ENCODE peak calls at places on chromosome 12, in nine cellular contexts. X is A549, J is transverse colon, P is IMR-90, T is esophagus squamous epithelium, W is esophagus muscularis mucosa, M is uterus, Z is body of pancreas, B is H1. Q is an unnamed sample.

GRCh38 chr12:130872179-130873096 is 572 bp downstream of the RAN start:
- DNase-seq in B (no peak), P (no peak), Z (peak; percentile 34), J (peak; percentile 37), M (no peak), T (no peak), W (no peak), X (peak; percentile 46), Q (peak; percentile 39)

GRCh38 chr12:49538740-49539403 is at the start of gene KCNH3:
- DNase-seq in Z (peak; percentile 83), P (peak; percentile 41), J (peak; percentile 88), B (no peak), W (no peak), X (peak; percentile 71), T (peak; percentile 28), M (peak; percentile 67), Q (peak; percentile 88)

GRCh38 chr12:83866477-83866876 is 1046.1 kb downstream of the SLC6A15 start:
- DNase-seq in B (no peak), T (no peak), X (no peak), W (no peak), M (no peak), J (no peak), Z (no peak), P (no peak), Q (no peak)

GRCh38 chr12:104605685-104606084 is 148.9 kb downstream of the CHST11 start:
- DNase-seq in T (no peak), W (peak; percentile 94), X (peak; percentile 20), B (no peak), P (no peak), Z (no peak), J (peak; percentile 34), M (peak; percentile 46), Q (peak; percentile 70)

GRCh38 chr12:2449586-2449985 is 345.2 kb upstream of the FKBP4 start:
- DNase-seq in Z (no peak), J (no peak), B (no peak), X (no peak), W (no peak), T (no peak), M (no peak), P (no peak), Q (no peak)

GRCh38 chr12:38905480-38906351 is at the start of gene CPNE8:
- DNase-seq in B (no peak), X (peak; percentile 87), J (peak; percentile 84), T (peak; percentile 30), Z (peak; percentile 66), W (peak; percentile 97), P (no peak), M (peak; percentile 87), Q (peak; percentile 89)

GRCh38 chr12:130661501-130662255 is 54.4 kb downstream of the RIMBP2 start:
- DNase-seq in W (no peak), B (no peak), P (no peak), X (peak; percentile 14), Z (no peak), M (no peak), T (no peak), J (no peak), Q (no peak)

GRCh38 chr12:65170245-65170881 is 980 bp downstream of the LEMD3 start:
- DNase-seq in M (peak; percentile 24), P (peak; percentile 38), Z (peak; percentile 54), J (peak; percentile 88), W (peak; percentile 92), X (peak; percentile 55), T (no peak), B (peak; percentile 9), Q (peak; percentile 65)

GRCh38 chr12:53187145-53187899 is 6.6 kb upstream of the CSAD start:
- DNase-seq in J (no peak), W (no peak), X (no peak), Z (no peak), M (peak; percentile 6), T (no peak), P (no peak), B (no peak), Q (no peak)

GRCh38 chr12:2688381-2688881 is 106.3 kb upstream of the FKBP4 start:
- DNase-seq in W (peak; percentile 81), M (no peak), J (no peak), X (no peak), T (no peak), Z (no peak), B (no peak), P (no peak), Q (no peak)

GRCh38 chr12:115166698-115167315 is 482.8 kb upstream of the TBX3 start:
- DNase-seq in M (no peak), W (peak; percentile 66), B (no peak), T (no peak), P (peak; percentile 47), Z (no peak), X (peak; percentile 20), J (no peak), Q (no peak)

GRCh38 chr12:31325524-31325875 is 450 bp downstream of the SINHCAF start:
- DNase-seq in T (no peak), J (no peak), M (peak; percentile 40), B (no peak), X (peak; percentile 19), Z (peak; percentile 40), W (no peak), P (no peak), Q (peak; percentile 28)

GRCh38 chr12:39620664-39621658 is 1.4 kb upstream of the ABCD2 start:
- DNase-seq in J (peak; percentile 16), Z (no peak), P (no peak), T (no peak), M (no peak), X (no peak), B (no peak), W (no peak), Q (no peak)

GRCh38 chr12:254912-255311 is 7.7 kb downstream of the SLC6A13 start:
- DNase-seq in P (no peak), M (no peak), J (no peak), X (no peak), T (no peak), Z (no peak), B (no peak), W (peak; percentile 68), Q (no peak)

GRCh38 chr12:1779783-1780182 is 40.6 kb upstream of the LRTM2 start:
- DNase-seq in X (no peak), M (no peak), J (no peak), B (no peak), P (peak; percentile 75), W (no peak), T (no peak), Z (no peak), Q (no peak)

GRCh38 chr12:58298793-58299192 is 357.4 kb downstream of the ATP23 start:
- DNase-seq in W (no peak), X (no peak), T (no peak), J (no peak), M (no peak), B (no peak), Z (no peak), P (no peak), Q (no peak)

GRCh38 chr12:80778005-80778541 is 61.4 kb downstream of the MYF5 start:
- DNase-seq in W (no peak), T (no peak), Z (peak; percentile 58), J (peak; percentile 39), P (peak; percentile 94), M (peak; percentile 32), X (peak; percentile 55), B (no peak), Q (peak; percentile 57)
- TF ChIP-seq POLR2A in W (no peak), T (no peak), Z (no peak), J (no peak), P (no peak), M (no peak), X (no peak), B (no peak), Q (no peak)

DNA sequence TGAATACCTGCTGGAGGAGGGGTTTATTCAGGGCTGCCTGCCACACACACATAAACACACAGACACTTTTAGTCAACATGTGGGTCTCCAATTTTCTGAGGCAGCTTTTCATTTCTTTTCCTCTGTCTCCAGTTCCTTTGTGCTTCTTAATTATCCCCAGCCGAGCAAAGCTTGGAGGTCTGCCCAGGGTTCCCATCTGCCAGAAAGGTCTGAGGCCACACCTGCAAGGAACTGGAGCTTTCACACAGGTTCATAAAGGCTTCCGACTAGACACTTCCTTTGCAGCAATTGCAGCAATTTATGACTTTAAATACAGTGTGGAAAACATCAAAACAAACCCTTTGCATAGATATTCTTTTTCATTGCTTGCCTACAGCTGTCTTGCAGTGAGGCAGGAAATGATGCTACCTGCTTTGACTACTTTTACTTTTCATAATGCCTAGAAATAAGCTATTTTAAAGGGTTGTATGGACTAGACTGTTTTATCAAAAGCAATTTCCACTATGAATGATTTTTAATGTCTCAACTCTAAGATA is 1318.9 kb downstream of the AACS start:
- DNase-seq in W (no peak), T (no peak), B (no peak), Z (peak; percentile 89), M (no peak), P (no peak), J (no peak), X (no peak), Q (no peak)
- H3K9me3 ChIP-seq in W (peaks cover 7% of the 10 kb centered on the region), T (no peaks in the 10 kb centered on the region), B (no peaks in the 10 kb centered on the region), Z (no peaks in the 10 kb centered on the region), M (no peaks in the 10 kb centered on the region), P (peaks cover 10% of the 10 kb centered on the region), J (no peaks in the 10 kb centered on the region), X (no peaks in the 10 kb centered on the region), Q (no peaks in the 10 kb centered on the region)

DNA sequence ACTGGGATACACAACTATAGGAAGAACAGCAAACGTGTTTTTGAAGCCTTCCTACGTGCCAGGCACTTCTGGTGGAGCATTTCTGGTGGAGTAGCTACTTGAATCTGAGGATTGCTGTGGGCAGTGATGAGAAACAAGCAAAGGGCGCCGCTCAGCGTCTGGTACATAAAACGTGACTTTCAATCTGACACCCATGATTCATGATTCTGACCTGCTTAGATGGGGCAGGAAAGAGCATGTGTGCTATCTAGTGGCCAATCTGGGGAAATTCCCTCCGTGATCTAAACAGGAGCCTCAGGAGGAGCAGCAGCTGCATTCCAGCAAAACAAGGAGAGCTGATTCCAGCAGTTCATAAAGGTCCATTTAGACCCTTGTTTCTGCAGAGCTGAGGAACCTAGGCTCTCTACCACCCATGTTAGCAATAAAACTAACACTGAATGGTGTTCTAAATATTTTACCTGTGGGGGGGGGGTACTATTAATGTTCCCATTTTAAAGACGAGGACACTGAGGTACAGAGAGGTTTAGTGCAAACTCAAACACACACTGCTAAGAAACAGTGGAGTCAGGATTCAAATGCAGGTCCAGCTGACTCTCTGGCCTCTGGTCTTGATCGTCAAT is 37.8 kb downstream of the PAH start:
- DNase-seq in T (no peak), X (peak; percentile 91), W (no peak), B (peak; percentile 47), J (no peak), M (peak; percentile 53), P (peak; percentile 6), Z (peak; percentile 23), Q (no peak)
- TF ChIP-seq CTCF in T (no peak), X (peak; percentile 90), W (no peak), B (peak; percentile 95), J (no peak), M (peak; percentile 13), P (peak; percentile 22), Z (peak; percentile 39), Q (peak; percentile 27)

GRCh38 chr12:118137148-118137678 is 1.3 kb downstream of the PEBP1 start:
- DNase-seq in Z (no peak), J (no peak), T (no peak), B (no peak), M (no peak), P (no peak), W (no peak), X (no peak), Q (no peak)

GRCh38 chr12:118140825-118141224 is 4.9 kb downstream of the PEBP1 start:
- DNase-seq in B (no peak), M (no peak), X (no peak), W (no peak), J (no peak), P (no peak), T (no peak), Z (no peak), Q (no peak)

GRCh38 chr12:118136559-118137003 is 657 bp downstream of the PEBP1 start:
- DNase-seq in W (no peak), J (peak; percentile 61), M (peak; percentile 43), Z (peak; percentile 62), X (peak; percentile 30), P (peak; percentile 36), T (peak; percentile 2), B (no peak), Q (peak; percentile 74)

GRCh38 chr12:118135788-118136558 is at the start of gene PEBP1:
- DNase-seq in B (peak; percentile 60), Z (peak; percentile 96), T (peak; percentile 60), X (peak; percentile 96), M (peak; percentile 94), P (peak; percentile 84), W (peak; percentile 98), J (peak; percentile 97), Q (peak; percentile 98)
- TF ChIP-seq POLR2A in B (peak; percentile 50), Z (peak; percentile 97), T (peak; percentile 88), X (peak; percentile 87), M (peak; percentile 94), P (peak; percentile 67), W (peak; percentile 58), J (peak; percentile 92), Q (no peak)